ENCODE peak calls at places on chromosomes 2 and 18, in seven cellular contexts. O is uterus, L is heart right ventricle, C is fibroblast of pulmonary artery, S is WERI-Rb-1, Z is AG04449, D is coronary artery. B is an unnamed sample.

GRCh38 chr2:28447943-28448737 is 47.7 kb upstream of the PLB1 start:
- DNase-seq in O (no peak), L (no peak), C (peak), S (no peak), Z (peak), D (no peak), B (no peak)

GRCh38 chr2:113872201-113872600 is 17.7 kb upstream of the ACTR3 start:
- DNase-seq in O (no peak), L (no peak), C (peak), S (no peak), Z (peak), D (no peak), B (no peak)

GRCh38 chr2:26477911-26478253 is at the start of gene OTOF:
- DNase-seq in O (no peak), L (peak), C (peak), S (no peak), Z (peak), D (no peak), B (no peak)

GRCh38 chr18:21669736-21670135 is 34.8 kb downstream of the ABHD3 start:
- DNase-seq in O (no peak), L (no peak), C (no peak), S (no peak), Z (no peak), D (no peak), B (no peak)

GRCh38 chr2:234444888-234445287 is 52.0 kb downstream of the ARL4C start:
- DNase-seq in O (no peak), L (peak), C (peak), S (no peak), Z (peak), D (no peak), B (no peak)

GRCh38 chr2:128091691-128092050 is 671 bp downstream of the UGGT1 start:
- DNase-seq in O (no peak), L (no peak), C (peak), S (no peak), Z (no peak), D (no peak), B (peak)

GRCh38 chr18:67035026-67035425 is 431.1 kb upstream of the CDH19 start:
- DNase-seq in O (no peak), L (no peak), C (no peak), S (no peak), Z (no peak), D (no peak), B (no peak)

GRCh38 chr2:240235149-240235803 is 94.8 kb upstream of the OTOS start:
- DNase-seq in O (peak), L (peak), C (no peak), S (peak), Z (no peak), D (peak), B (no peak)

GRCh38 chr2:190469770-190470169 is 61.6 kb downstream of the MFSD6 start:
- DNase-seq in O (peak), L (peak), C (peak), S (no peak), Z (no peak), D (no peak), B (peak)

GRCh38 chr2:177753682-177754475 is 318.7 kb downstream of the PDE11A start:
- DNase-seq in O (peak), L (peak), C (peak), S (peak), Z (peak), D (no peak), B (peak)

GRCh38 chr2:183124222-183124956 is at the start of gene NUP35:
- DNase-seq in O (peak), L (peak), C (peak), S (peak), Z (peak), D (peak), B (peak)

GRCh38 chr2:188050716-188051115 is 241.0 kb upstream of the GULP1 start:
- DNase-seq in O (no peak), L (no peak), C (no peak), S (no peak), Z (peak), D (no peak), B (peak)

GRCh38 chr2:149164296-149164695 is 125.8 kb downstream of the LYPD6B start:
- DNase-seq in O (no peak), L (no peak), C (no peak), S (no peak), Z (no peak), D (no peak), B (no peak)

GRCh38 chr2:106602042-106602441 is 114.9 kb downstream of the CD8B2 start:
- DNase-seq in O (no peak), L (no peak), C (no peak), S (no peak), Z (no peak), D (no peak), B (no peak)

GRCh38 chr18:35754464-35754863 is 172.9 kb downstream of the GALNT1 start:
- DNase-seq in O (no peak), L (no peak), C (no peak), S (no peak), Z (no peak), D (no peak), B (no peak)

GRCh38 chr2:32591669-32592463 is 36.0 kb upstream of the TTC27 start:
- DNase-seq in O (no peak), L (no peak), C (peak), S (no peak), Z (no peak), D (no peak), B (no peak)

GRCh38 chr2:120600335-120600734 is 135.3 kb upstream of the GLI2 start:
- DNase-seq in O (no peak), L (no peak), C (no peak), S (no peak), Z (no peak), D (no peak), B (no peak)

GRCh38 chr2:46814160-46814559 is 101.4 kb downstream of the MCFD2 start:
- DNase-seq in O (peak), L (peak), C (peak), S (no peak), Z (no peak), D (peak), B (no peak)

GRCh38 chr2:30109856-30110255 is 37.0 kb upstream of the YPEL5 start:
- DNase-seq in O (no peak), L (no peak), C (no peak), S (no peak), Z (no peak), D (peak), B (no peak)

GRCh38 chr2:111201214-111201613 is 80.5 kb downstream of the BCL2L11 start:
- DNase-seq in O (no peak), L (no peak), C (no peak), S (no peak), Z (no peak), D (no peak), B (no peak)

GRCh38 chr2:46363535-46364170 is 66.4 kb downstream of the EPAS1 start:
- DNase-seq in O (no peak), L (no peak), C (peak), S (no peak), Z (peak), D (no peak), B (no peak)

GRCh38 chr2:42510191-42510929 is 16.6 kb upstream of the KCNG3 start:
- DNase-seq in O (no peak), L (no peak), C (peak), S (no peak), Z (no peak), D (no peak), B (no peak)

GRCh38 chr2:47558116-47559078 is 155.4 kb downstream of the MSH2 start:
- DNase-seq in O (no peak), L (peak), C (no peak), S (peak), Z (no peak), D (peak), B (peak)

GRCh38 chr2:30400151-30400954 is 46.7 kb upstream of the LCLAT1 start:
- DNase-seq in O (no peak), L (no peak), C (no peak), S (no peak), Z (no peak), D (no peak), B (no peak)

GRCh38 chr18:41226186-41226585 is 728.8 kb upstream of the PIK3C3 start:
- DNase-seq in O (no peak), L (no peak), C (peak), S (no peak), Z (peak), D (no peak), B (no peak)

GRCh38 chr2:240322231-240322955 is 113.1 kb upstream of the GPC1 start:
- DNase-seq in O (no peak), L (no peak), C (peak), S (no peak), Z (no peak), D (peak), B (peak)

GRCh38 chr2:196315388-196316049 is 144.1 kb upstream of the STK17B start:
- DNase-seq in O (no peak), L (no peak), C (peak), S (no peak), Z (no peak), D (no peak), B (peak)

GRCh38 chr2:47778698-47779415 is 4.1 kb upstream of the MSH6 start:
- DNase-seq in O (no peak), L (no peak), C (no peak), S (no peak), Z (no peak), D (no peak), B (no peak)

GRCh38 chr2:104853926-104854506 is at the start of gene POU3F3:
- DNase-seq in O (peak), L (peak), C (no peak), S (no peak), Z (no peak), D (no peak), B (peak)

GRCh38 chr2:65999790-66000189 is 435.1 kb upstream of the MEIS1 start:
- DNase-seq in O (no peak), L (no peak), C (no peak), S (no peak), Z (no peak), D (no peak), B (no peak)

GRCh38 chr2:10448646-10449480 is 736 bp upstream of the ODC1 start:
- DNase-seq in O (peak), L (peak), C (peak), S (peak), Z (no peak), D (peak), B (no peak)
- TF ChIP-seq CTCF in O (peak), L (no peak), C (no peak), S (peak), Z (peak), D (no peak), B (peak)

GRCh38 chr18:76476665-76477561 is 18.1 kb downstream of the ZNF516 start:
- DNase-seq in O (no peak), L (no peak), C (peak), S (no peak), Z (peak), D (peak), B (peak)
- H3K4me3 ChIP-seq in O (no peak), L (no peak), C (peak), S (no peak), Z (peak), D (peak), B (peak)

GRCh38 chr2:162885281-162886070 is 46.9 kb upstream of the KCNH7 start:
- DNase-seq in O (no peak), L (no peak), C (no peak), S (no peak), Z (no peak), D (no peak), B (no peak)

GRCh38 chr2:162887087-162887486 is 48.5 kb upstream of the KCNH7 start:
- DNase-seq in O (no peak), L (no peak), C (no peak), S (no peak), Z (no peak), D (no peak), B (no peak)

GRCh38 chr2:162888641-162889040 is 50.1 kb upstream of the KCNH7 start:
- DNase-seq in O (no peak), L (no peak), C (peak), S (no peak), Z (no peak), D (no peak), B (no peak)

GRCh38 chr2:162887902-162888301 is 49.3 kb upstream of the KCNH7 start:
- DNase-seq in O (no peak), L (no peak), C (no peak), S (no peak), Z (no peak), D (no peak), B (no peak)

DNA sequence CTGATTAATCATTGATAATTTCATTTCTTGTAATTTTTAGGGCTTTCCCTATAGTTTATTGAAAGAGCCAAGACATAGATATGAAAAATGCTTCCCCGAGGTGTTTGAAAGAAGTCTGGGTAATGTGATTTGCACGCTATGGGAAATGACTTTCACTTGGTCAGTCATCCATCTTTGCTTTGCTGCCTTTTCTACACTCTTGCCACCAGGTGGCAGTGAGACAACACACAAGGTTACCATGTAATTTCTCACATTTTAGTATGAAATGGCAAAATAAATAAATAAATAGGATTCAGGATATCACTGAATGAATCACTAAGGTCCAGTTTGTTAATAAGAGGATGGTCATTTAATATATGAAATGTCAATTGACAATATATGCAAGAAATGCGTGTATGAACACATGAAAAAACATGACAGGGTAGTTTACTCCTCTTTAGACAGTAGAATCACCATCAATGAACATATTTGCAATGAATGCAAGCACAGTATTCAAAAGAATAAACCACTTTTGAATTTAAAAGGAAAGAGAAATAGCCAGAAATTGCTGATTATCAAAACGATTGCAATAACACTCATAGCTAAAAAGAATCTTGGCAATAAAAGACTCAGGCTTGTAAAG is 52.2 kb upstream of the KCNH7 start:
- DNase-seq in O (no peak), L (no peak), C (peak), S (peak), Z (peak), D (no peak), B (peak)
- TF ChIP-seq CTCF in O (no peak), L (peak), C (peak), S (peak), Z (peak), D (no peak), B (peak)

GRCh38 chr2:197514754-197515153 is 1.1 kb upstream of the MOB4 start:
- DNase-seq in O (no peak), L (no peak), C (no peak), S (no peak), Z (no peak), D (no peak), B (no peak)
- H3K4me3 ChIP-seq in O (no peak), L (no peak), C (no peak), S (peak), Z (peak), D (peak), B (peak)

GRCh38 chr2:191713837-191714236 is 35.9 kb downstream of the NABP1 start:
- DNase-seq in O (no peak), L (no peak), C (no peak), S (no peak), Z (no peak), D (no peak), B (no peak)
- TF ChIP-seq CTCF in O (no peak), L (no peak), C (peak), S (peak), Z (no peak), D (no peak), B (peak)

GRCh38 chr2:218001629-218002028 is 1.2 kb downstream of the TNS1 start:
- DNase-seq in O (no peak), L (no peak), C (no peak), S (no peak), Z (no peak), D (no peak), B (no peak)
- H3K4me3 ChIP-seq in O (peak), L (no peak), C (peak), S (no peak), Z (peak), D (peak), B (no peak)

DNA sequence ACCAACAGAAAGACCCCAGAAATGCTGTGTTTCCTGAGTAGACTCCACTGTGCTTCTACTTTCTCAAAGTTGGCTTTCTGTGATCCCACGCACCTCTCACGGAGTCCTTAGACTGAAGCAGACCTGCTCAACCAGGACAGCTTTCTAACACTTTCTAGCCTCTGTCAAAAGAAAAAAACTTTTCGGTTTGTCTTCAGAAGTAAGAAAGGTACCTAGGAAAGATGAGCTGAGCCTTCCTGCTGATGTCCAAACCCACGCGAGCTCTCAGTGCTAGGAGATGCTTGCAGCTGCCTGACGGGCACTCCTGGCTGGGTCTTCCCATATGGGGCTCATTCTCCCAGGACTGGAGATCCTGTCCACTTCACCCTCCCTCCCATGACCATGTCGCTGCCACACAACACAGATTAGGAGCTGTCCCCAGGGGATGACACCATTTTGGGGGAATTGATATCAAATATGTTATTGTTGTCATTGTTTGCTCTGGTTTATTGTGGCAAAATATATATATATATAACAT is 49.2 kb upstream of the DAPL1 start:
- DNase-seq in O (no peak), L (no peak), C (no peak), S (no peak), Z (no peak), D (no peak), B (no peak)
- TF ChIP-seq CTCF in O (no peak), L (no peak), C (no peak), S (no peak), Z (no peak), D (no peak), B (no peak)

GRCh38 chr18:63367241-63367953 is 391 bp upstream of the KDSR start:
- DNase-seq in O (peak), L (peak), C (peak), S (peak), Z (peak), D (peak), B (peak)

GRCh38 chr18:63366270-63366990 is 576 bp downstream of the KDSR start:
- DNase-seq in O (peak), L (peak), C (peak), S (peak), Z (no peak), D (no peak), B (no peak)

GRCh38 chr18:63366991-63367240 is at the start of gene KDSR:
- DNase-seq in O (no peak), L (no peak), C (no peak), S (no peak), Z (no peak), D (no peak), B (no peak)

GRCh38 chr18:63365909-63366269 is 1.1 kb downstream of the KDSR start:
- DNase-seq in O (no peak), L (no peak), C (peak), S (no peak), Z (no peak), D (no peak), B (no peak)

DNA sequence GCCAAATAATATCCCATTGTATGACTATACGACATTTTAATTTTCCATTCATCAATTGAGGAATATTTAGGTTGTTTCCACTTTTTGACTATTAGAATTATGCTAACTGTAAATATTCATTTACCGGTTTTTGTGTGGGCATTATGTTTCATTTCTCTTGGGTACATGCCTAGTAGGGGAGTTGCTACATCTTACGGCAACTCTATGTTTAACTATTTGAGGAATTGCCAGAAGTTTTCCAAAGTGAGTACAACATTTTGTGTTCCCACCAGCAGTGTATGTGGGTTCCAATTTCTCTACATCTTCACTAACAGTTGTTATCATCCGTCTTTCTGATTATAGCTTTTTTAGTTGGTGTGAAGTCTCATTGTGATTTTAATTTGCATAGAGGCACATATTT is 1.6 kb upstream of the KDSR start:
- DNase-seq in O (no peak), L (no peak), C (peak), S (no peak), Z (no peak), D (no peak), B (no peak)
- H3K4me3 ChIP-seq in O (no peak), L (no peak), C (no peak), S (no peak), Z (no peak), D (peak), B (no peak)

GRCh38 chr18:49460958-49461601 is 635 bp upstream of the DYM start:
- DNase-seq in O (no peak), L (no peak), C (peak), S (no peak), Z (no peak), D (no peak), B (no peak)

GRCh38 chr18:49467019-49467563 is 6.6 kb upstream of the DYM start:
- DNase-seq in O (no peak), L (no peak), C (no peak), S (no peak), Z (no peak), D (no peak), B (no peak)

GRCh38 chr18:49467599-49467998 is 7.2 kb upstream of the DYM start:
- DNase-seq in O (no peak), L (no peak), C (no peak), S (no peak), Z (no peak), D (no peak), B (no peak)

GRCh38 chr18:49461602-49461977 is 1.1 kb upstream of the DYM start:
- DNase-seq in O (no peak), L (no peak), C (no peak), S (no peak), Z (no peak), D (no peak), B (no peak)

DNA sequence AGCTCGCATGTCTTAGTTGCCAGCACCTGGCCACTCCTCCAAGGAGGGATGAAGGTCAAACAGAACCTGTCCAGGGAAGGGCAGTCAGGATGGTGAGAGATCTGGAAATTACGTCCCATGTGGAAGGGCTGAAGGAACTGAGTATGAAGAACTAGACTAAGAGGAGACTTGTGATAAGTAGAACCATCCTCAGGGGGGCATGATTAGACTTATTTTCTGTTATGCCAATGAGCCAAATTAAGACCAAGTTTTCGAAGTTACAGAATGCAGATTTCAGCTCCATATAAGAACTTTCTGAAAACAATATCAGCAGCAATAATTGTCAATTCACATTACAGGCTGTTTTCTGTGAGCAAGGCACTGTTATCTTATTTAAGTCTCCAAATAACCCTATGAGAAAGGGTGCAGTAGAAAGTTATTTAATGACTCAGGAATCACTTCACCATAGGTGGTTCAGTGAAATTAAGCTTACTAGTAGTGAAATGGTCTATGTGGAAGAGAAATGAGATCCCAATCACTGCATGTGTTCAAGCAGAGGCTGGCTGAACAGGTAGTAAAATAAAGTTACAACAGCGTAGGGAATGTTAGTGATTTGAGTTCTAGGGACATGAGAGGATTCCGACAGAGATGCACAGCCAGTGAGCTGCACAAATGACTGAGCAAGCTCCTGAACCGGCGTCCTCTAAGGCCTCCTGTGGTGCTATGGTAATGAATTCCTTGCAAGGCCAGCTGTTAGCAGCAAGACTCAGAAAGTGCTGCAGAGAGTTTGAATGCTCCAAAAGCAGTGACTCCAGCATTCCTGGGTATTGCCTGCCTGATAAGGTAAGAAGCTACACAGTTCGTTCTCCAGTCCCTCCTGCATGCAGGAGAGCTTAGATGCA is 4.5 kb upstream of the DYM start:
- DNase-seq in O (no peak), L (no peak), C (peak), S (no peak), Z (peak), D (no peak), B (no peak)
- TF ChIP-seq CTCF in O (no peak), L (no peak), C (no peak), S (peak), Z (no peak), D (no peak), B (peak)

B was measured in epithelial cell of proximal tubule.